ENCODE peak calls at places on chromosome 1, in five cellular contexts. M is NCI-H1694, X is HTR-8/SVneo, O is right cardiac atrium, I is pancreas. J is an unnamed sample.

GRCh38 chr1:97920275-97920831 is 481 bp downstream of the DPYD start:
- DNase-seq in M (no peak), X (no peak), I (no peak), O (no peak), J (peak)

GRCh38 chr1:14578156-14578555 is 20.3 kb upstream of the KAZN start:
- DNase-seq in M (no peak), X (no peak), O (no peak), I (no peak), J (no peak)

GRCh38 chr1:37825508-37825907 is 17.5 kb upstream of the YRDC start:
- DNase-seq in O (no peak), M (no peak), X (no peak), I (no peak), J (no peak)

GRCh38 chr1:238063454-238063853 is 172.7 kb upstream of the ZP4 start:
- DNase-seq in O (peak), M (peak), I (no peak), X (peak), J (peak)

GRCh38 chr1:243268751-243269460 is 13.1 kb downstream of the SDCCAG8 start:
- DNase-seq in O (no peak), I (no peak), X (no peak), M (no peak), J (no peak)

GRCh38 chr1:119097380-119097779 is 43.1 kb downstream of the WARS2 start:
- DNase-seq in X (no peak), O (no peak), I (no peak), M (no peak), J (peak)

GRCh38 chr1:206674745-206675175 is 9.9 kb upstream of the MAPKAPK2 start:
- DNase-seq in X (peak), O (peak), M (no peak), I (peak), J (peak)

GRCh38 chr1:46180082-46180616 is 3.9 kb upstream of the P3R3URF start:
- DNase-seq in O (peak), X (no peak), I (no peak), M (peak), J (peak)

GRCh38 chr1:234916840-234917239 is 211.8 kb downstream of the TOMM20 start:
- DNase-seq in X (no peak), I (no peak), M (no peak), O (no peak), J (no peak)